ENCODE peak calls at places on chromosomes 11 and 22, in four cellular contexts. D is A549, Q is thyroid gland, J is stomach. B is an unnamed sample.

GRCh38 chr22:25013634-25014033 is 61.1 kb downstream of the KIAA1671 start:
- DNase-seq in J (no peak), Q (peak), D (no peak), B (no peak)

GRCh38 chr11:1348748-1349073 is 39.3 kb upstream of the TOLLIP start:
- DNase-seq in J (no peak), D (no peak), Q (no peak), B (no peak)

GRCh38 chr11:8338138-8338537 is 74.5 kb upstream of the LMO1 start:
- DNase-seq in J (peak), D (peak), Q (peak), B (peak)

GRCh38 chr11:12008790-12009616 is 577 bp upstream of the DKK3 start:
- DNase-seq in Q (peak), D (peak), J (peak), B (no peak)

GRCh38 chr11:104856607-104857006 is 41.7 kb downstream of the CASP12 start:
- DNase-seq in Q (no peak), J (no peak), D (no peak), B (no peak)

GRCh38 chr11:44542372-44542771 is 23.1 kb upstream of the CD82 start:
- DNase-seq in J (no peak), D (no peak), Q (no peak), B (no peak)

GRCh38 chr11:3709977-3710376 is 38.8 kb upstream of the CHRNA10 start:
- DNase-seq in Q (peak), D (no peak), J (no peak), B (no peak)

GRCh38 chr22:24693359-24693758 is 81.2 kb downstream of the PIWIL3 start:
- DNase-seq in D (no peak), Q (no peak), J (no peak), B (no peak)

GRCh38 chr22:20432244-20432686 is 5.4 kb downstream of the SCARF2 start:
- DNase-seq in Q (no peak), J (no peak), D (no peak), B (no peak)

GRCh38 chr11:122655527-122656072 is at the start of gene UBASH3B:
- DNase-seq in J (peak), Q (peak), D (peak), B (peak)

GRCh38 chr11:117606807-117607206 is 190.2 kb downstream of the DSCAML1 start:
- DNase-seq in D (no peak), Q (no peak), J (no peak), B (no peak)

GRCh38 chr11:2595205-2595604 is 104.6 kb downstream of the KCNQ1OT1 start:
- DNase-seq in J (no peak), Q (no peak), D (no peak), B (no peak)

GRCh38 chr11:56521955-56522354 is 21.1 kb downstream of the OR5M11 start:
- DNase-seq in J (no peak), Q (no peak), D (peak), B (no peak)

GRCh38 chr11:2513441-2513840 is 68.6 kb downstream of the KCNQ1 start:
- DNase-seq in D (no peak), Q (no peak), J (no peak), B (no peak)

GRCh38 chr11:36447947-36448346 is 62.1 kb downstream of the TRAF6 start:
- DNase-seq in J (no peak), D (no peak), Q (peak), B (peak)

GRCh38 chr22:21082248-21082647 is 36.5 kb downstream of the LRRC74B start:
- DNase-seq in J (no peak), Q (no peak), D (no peak), B (no peak)

GRCh38 chr11:65298655-65299179 is 15.9 kb upstream of the CDC42EP2 start:
- DNase-seq in Q (peak), J (no peak), D (no peak), B (no peak)

GRCh38 chr11:38530226-38530625 is 1932.2 kb upstream of the RAG2 start:
- DNase-seq in Q (no peak), D (no peak), J (no peak), B (no peak)

GRCh38 chr11:95266751-95267374 is 35.9 kb upstream of the SESN3 start:
- DNase-seq in D (no peak), Q (peak), J (no peak), B (peak)

GRCh38 chr11:20671856-20672546 is 2.6 kb downstream of the NELL1 start:
- DNase-seq in J (no peak), Q (peak), D (peak), B (no peak)

GRCh38 chr22:37976547-37976946 is 7.8 kb downstream of the SOX10 start:
- DNase-seq in D (no peak), Q (no peak), J (no peak), B (no peak)

GRCh38 chr22:22767876-22768602 is 119.6 kb upstream of the IGLL5 start:
- DNase-seq in J (no peak), D (no peak), Q (no peak), B (no peak)

GRCh38 chr22:46860562-46860961 is 98.1 kb downstream of the TBC1D22A start:
- DNase-seq in J (no peak), D (no peak), Q (no peak), B (no peak)

GRCh38 chr11:76166314-76166713 is 40.0 kb downstream of the WNT11 start:
- DNase-seq in J (no peak), D (no peak), Q (no peak), B (no peak)

GRCh38 chr11:7252683-7253213 is 1.0 kb downstream of the SYT9 start:
- DNase-seq in J (no peak), D (no peak), Q (peak), B (peak)

GRCh38 chr11:125348704-125349635 is 147.1 kb downstream of the FEZ1 start:
- DNase-seq in Q (peak), D (peak), J (peak), B (peak)

GRCh38 chr11:133990501-133990900 is 33.7 kb upstream of the IGSF9B start:
- DNase-seq in D (no peak), J (no peak), Q (no peak), B (no peak)

GRCh38 chr11:117096140-117096972 is 1.9 kb downstream of the SIK3 start:
- DNase-seq in J (no peak), D (peak), Q (peak), B (no peak)

GRCh38 chr11:86218125-86219081 is 26.1 kb upstream of the EED start:
- DNase-seq in J (peak), Q (peak), D (peak), B (peak)

GRCh38 chr22:32796865-32797573 is 4.5 kb upstream of the TIMP3 start:
- DNase-seq in Q (peak), D (peak), J (peak), B (peak)

GRCh38 chr22:44664149-44664548 is 37.9 kb upstream of the PRR5 start:
- DNase-seq in Q (peak), J (peak), D (no peak), B (peak)
- H3K27ac ChIP-seq in Q (peak), J (peak), D (no peak), B (peak)

GRCh38 chr22:36465232-36466021 is 16.0 kb downstream of the TXN2 start:
- DNase-seq in Q (peak), D (peak), J (peak), B (peak)
- TF ChIP-seq POLR2A in Q (peak), D (no peak), J (no peak), B (peak)

DNA sequence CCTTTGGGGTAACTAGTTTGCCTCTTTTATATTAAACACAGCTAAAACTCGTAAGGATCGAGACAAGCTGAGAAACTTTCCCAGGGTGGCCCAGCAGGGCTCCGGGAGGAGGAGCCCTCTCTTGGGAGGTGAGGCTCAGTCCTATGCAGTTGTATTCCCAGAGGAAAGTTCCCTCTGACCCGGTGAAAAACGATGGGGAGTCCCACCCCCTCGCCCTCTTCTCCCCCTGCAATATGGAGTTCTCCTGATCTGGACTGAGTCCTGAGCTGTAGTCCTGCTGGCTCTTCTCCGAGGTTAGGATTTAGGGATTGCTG is 1.3 kb downstream of the NTM start:
- DNase-seq in Q (no peak), J (no peak), D (no peak), B (no peak)
- H3K27ac ChIP-seq in Q (no peak), J (no peak), D (no peak), B (no peak)

DNA sequence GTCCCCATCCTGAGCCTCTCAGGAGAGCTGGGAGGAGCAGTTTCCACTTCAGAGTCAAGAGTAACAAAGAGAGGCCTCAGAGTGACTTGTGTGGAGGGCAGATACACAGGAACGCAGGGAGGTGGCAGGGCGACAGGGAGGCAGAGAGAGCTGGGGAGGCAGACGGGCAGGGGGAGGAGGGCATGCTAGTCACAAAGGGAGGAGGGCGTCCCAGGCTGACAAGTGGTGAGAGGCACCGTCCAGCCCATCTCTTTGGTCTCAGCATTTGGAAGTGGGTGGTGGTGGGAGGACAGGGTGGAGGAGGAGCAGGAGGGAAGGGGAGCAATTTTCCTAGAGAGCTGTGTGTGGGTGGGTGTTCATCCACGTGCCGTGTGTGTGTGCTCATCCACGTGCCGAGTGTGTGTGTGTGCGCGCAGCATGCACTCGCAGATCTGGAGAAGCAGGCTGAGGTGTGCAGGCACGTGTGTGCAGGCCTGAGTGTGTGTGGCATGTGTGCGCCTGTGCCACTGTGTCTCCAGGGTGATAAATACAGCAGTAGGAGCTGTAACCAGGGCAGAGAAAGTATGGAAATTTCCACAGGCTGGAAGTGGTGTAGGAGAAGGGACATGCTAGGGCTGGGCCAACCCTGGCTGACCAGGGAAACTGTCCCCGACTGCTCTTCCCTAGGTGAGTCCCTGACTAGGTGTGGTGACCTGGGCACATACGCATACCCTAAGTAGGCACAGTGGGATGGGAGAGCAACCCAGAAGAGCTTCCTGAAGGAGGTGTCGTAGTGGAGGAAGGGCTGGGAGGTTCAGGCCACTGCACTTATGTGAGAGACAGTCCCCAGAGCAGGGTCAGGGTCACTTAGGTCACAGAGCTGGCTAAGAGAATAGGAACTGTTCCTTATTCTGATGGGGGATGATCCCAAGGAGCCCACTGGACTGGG is 7.3 kb upstream of the PDE2A start:
- DNase-seq in J (no peak), D (no peak), Q (peak), B (peak)
- TF ChIP-seq POLR2A in J (no peak), D (no peak), Q (no peak), B (no peak)

GRCh38 chr11:21785351-21785750 is 407.5 kb upstream of the ANO5 start:
- DNase-seq in J (no peak), D (no peak), Q (no peak), B (no peak)

DNA sequence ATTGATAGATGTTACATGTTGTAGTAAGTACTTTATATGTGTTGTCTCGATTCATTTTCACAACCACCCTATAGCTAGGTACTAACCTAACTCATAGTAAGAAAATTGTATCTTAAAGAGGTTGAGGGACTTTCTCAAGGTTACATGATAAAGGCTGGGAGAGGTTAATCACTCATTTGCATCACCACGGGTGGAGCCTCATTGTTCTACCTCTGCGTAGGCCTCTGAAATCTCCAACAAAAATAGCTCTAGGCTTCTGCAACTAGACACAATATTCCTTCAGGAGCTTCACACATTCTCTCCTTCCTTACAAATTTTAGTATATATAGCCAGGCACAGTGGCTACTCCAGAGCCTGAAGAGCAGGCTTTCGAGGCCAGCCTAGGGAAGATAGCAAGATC is 408.9 kb upstream of the ANO5 start:
- DNase-seq in J (no peak), D (no peak), Q (no peak), B (no peak)
- H3K27ac ChIP-seq in J (no peak), D (no peak), Q (no peak), B (no peak)

GRCh38 chr22:35352214-35353111 is 28.4 kb upstream of the HMOX1 start:
- DNase-seq in J (peak), Q (no peak), D (peak), B (peak)
- TF ChIP-seq POLR2A in J (no peak), Q (no peak), D (no peak), B (no peak)

DNA sequence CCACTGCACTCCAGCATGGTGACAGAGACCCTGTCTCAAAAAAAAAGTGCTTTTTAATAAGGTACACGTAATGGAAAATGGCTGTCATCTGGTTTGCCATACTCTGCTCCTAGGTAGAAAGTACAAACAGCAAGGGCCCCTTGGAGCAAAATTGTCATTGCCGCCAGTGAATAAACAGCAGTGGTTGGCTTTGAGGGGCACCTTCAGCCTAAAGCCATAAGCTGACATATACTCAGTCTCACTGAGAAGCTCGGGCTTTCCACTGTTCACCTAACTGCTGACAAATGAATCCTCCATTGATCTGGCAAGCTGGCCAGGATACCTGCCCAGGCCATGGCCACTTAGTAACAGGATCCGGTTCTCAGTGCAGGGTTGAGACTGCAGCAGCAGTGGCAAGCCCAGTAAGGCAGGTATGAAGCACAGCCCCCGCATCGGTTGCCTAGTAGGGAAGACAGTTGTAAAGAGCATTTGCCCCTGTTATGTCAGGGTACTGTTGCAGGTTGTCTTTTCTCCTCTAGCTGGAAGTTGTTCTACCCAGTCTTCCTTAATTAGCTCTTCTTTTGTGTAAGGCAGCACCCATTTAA is 38.8 kb downstream of the MARK2 start:
- DNase-seq in Q (no peak), J (no peak), D (no peak), B (no peak)
- H3K27ac ChIP-seq in Q (no peak), J (no peak), D (no peak), B (peak)